ENCODE peak calls at places on chromosomes 4 and X, in five cellular contexts. One of them, this sample, is unnamed.
A peak's percentile ranks its signal among the peaks of the same experiment; 100 is the strongest.

GRCh38 chr4:123479944-123480343 is 83.3 kb downstream of the SPRY1 start:
- DNase-seq in substantia nigra: no peak
- DNase-seq in AG04449: no peak
- DNase-seq in lung microvascular endothelial cell: no peak
- DNase-seq in HCT116: no peak
- DNase-seq in this sample: no peak

GRCh38 chr4:4784379-4784778 is 75.1 kb upstream of the MSX1 start:
- DNase-seq in substantia nigra: no peak
- DNase-seq in AG04449: no peak
- DNase-seq in lung microvascular endothelial cell: no peak
- DNase-seq in HCT116: no peak
- DNase-seq in this sample: no peak

GRCh38 chr4:123954220-123954619 is 557.6 kb downstream of the SPRY1 start:
- DNase-seq in substantia nigra: no peak
- DNase-seq in AG04449: no peak
- DNase-seq in lung microvascular endothelial cell: no peak
- DNase-seq in HCT116: no peak
- DNase-seq in this sample: no peak

GRCh38 chr4:137700072-137700471 is 167.8 kb upstream of the PCDH18 start:
- DNase-seq in substantia nigra: no peak
- DNase-seq in AG04449: no peak
- DNase-seq in lung microvascular endothelial cell: no peak
- DNase-seq in HCT116: no peak
- DNase-seq in this sample: no peak

GRCh38 chr4:12172198-12172970 is 743.7 kb upstream of the HS3ST1 start:
- DNase-seq in substantia nigra: no peak
- DNase-seq in AG04449: no peak
- DNase-seq in lung microvascular endothelial cell: no peak
- DNase-seq in HCT116: no peak
- DNase-seq in this sample: no peak

GRCh38 chrX:79270401-79270800 is 96.7 kb downstream of the ITM2A start:
- DNase-seq in substantia nigra: no peak
- DNase-seq in AG04449: no peak
- DNase-seq in lung microvascular endothelial cell: peak; percentile 13
- DNase-seq in HCT116: no peak
- DNase-seq in this sample: no peak

GRCh38 chrX:155188786-155189185 is 27.5 kb upstream of the VBP1 start:
- DNase-seq in substantia nigra: no peak
- DNase-seq in AG04449: no peak
- DNase-seq in lung microvascular endothelial cell: no peak
- DNase-seq in HCT116: no peak
- DNase-seq in this sample: no peak

GRCh38 chrX:101219840-101220191 is 230 bp downstream of the DRP2 start:
- DNase-seq in substantia nigra: no peak
- DNase-seq in AG04449: no peak
- DNase-seq in lung microvascular endothelial cell: peak; percentile 13
- DNase-seq in HCT116: no peak
- DNase-seq in this sample: no peak

GRCh38 chr4:16464651-16465050 is 238.4 kb upstream of the TAPT1 start:
- DNase-seq in substantia nigra: no peak
- DNase-seq in AG04449: no peak
- DNase-seq in lung microvascular endothelial cell: no peak
- DNase-seq in HCT116: no peak
- DNase-seq in this sample: no peak

GRCh38 chr4:114076865-114077264 is 97.4 kb upstream of the ARSJ start:
- DNase-seq in substantia nigra: no peak
- DNase-seq in AG04449: no peak
- DNase-seq in lung microvascular endothelial cell: peak; percentile 85
- DNase-seq in HCT116: no peak
- DNase-seq in this sample: no peak

GRCh38 chr4:160831165-160831922 is 1332.5 kb downstream of the FSTL5 start:
- DNase-seq in substantia nigra: no peak
- DNase-seq in AG04449: no peak
- DNase-seq in lung microvascular endothelial cell: no peak
- DNase-seq in HCT116: no peak
- DNase-seq in this sample: no peak

GRCh38 chrX:23403849-23404248 is 69.2 kb downstream of the PTCHD1 start:
- DNase-seq in substantia nigra: no peak
- DNase-seq in AG04449: no peak
- DNase-seq in lung microvascular endothelial cell: no peak
- DNase-seq in HCT116: peak; percentile 6
- DNase-seq in this sample: no peak

GRCh38 chr4:41287005-41287404 is 30.3 kb downstream of the UCHL1 start:
- DNase-seq in substantia nigra: no peak
- DNase-seq in AG04449: no peak
- DNase-seq in lung microvascular endothelial cell: peak; percentile 16
- DNase-seq in HCT116: no peak
- DNase-seq in this sample: no peak

GRCh38 chr4:336099-336892 is 1.3 kb upstream of the ZNF141 start:
- DNase-seq in substantia nigra: no peak
- DNase-seq in AG04449: no peak
- DNase-seq in lung microvascular endothelial cell: no peak
- DNase-seq in HCT116: no peak
- DNase-seq in this sample: no peak

GRCh38 chr4:148565801-148566200 is 123.6 kb upstream of the NR3C2 start:
- DNase-seq in substantia nigra: no peak
- DNase-seq in AG04449: no peak
- DNase-seq in lung microvascular endothelial cell: no peak
- DNase-seq in HCT116: no peak
- DNase-seq in this sample: peak; percentile 20

GRCh38 chr4:8861576-8862279 is 9.9 kb downstream of the HMX1 start:
- DNase-seq in substantia nigra: no peak
- DNase-seq in AG04449: no peak
- DNase-seq in lung microvascular endothelial cell: no peak
- DNase-seq in HCT116: no peak
- DNase-seq in this sample: no peak

GRCh38 chr4:151043803-151044535 is 28.9 kb upstream of the LRBA start:
- DNase-seq in substantia nigra: no peak
- DNase-seq in AG04449: peak; percentile 5
- DNase-seq in lung microvascular endothelial cell: no peak
- DNase-seq in HCT116: no peak
- DNase-seq in this sample: no peak